ENCODE peak calls at places on chromosomes 12 and 14, in four cellular contexts. Y is NCI-H1092; U is ELF-1; A is natural killer cell treated with Interleukin-12 subunit alpha and Interleukin-12 subunit beta and Interleukin-15 and Interleukin-18, amount 100 ng/mL, for 72 hours. B is an unnamed sample.

GRCh38 chr12:29782285-29782820 is 1.4 kb downstream of the TMTC1 start:
- DNase-seq in Y (peak), A (no peak), U (peak), B (peak)

GRCh38 chr12:15544589-15544988 is 222.3 kb downstream of the PTPRO start:
- DNase-seq in A (no peak), U (no peak), Y (no peak), B (no peak)

GRCh38 chr14:100788517-100789365 is 37.2 kb upstream of the MEG3 start:
- DNase-seq in A (peak), Y (no peak), U (no peak), B (no peak)

GRCh38 chr12:130632582-130633174 is 83.4 kb downstream of the RIMBP2 start:
- DNase-seq in U (no peak), Y (peak), A (no peak), B (no peak)

GRCh38 chr12:74791365-74791764 is 253.7 kb downstream of the ATXN7L3B start:
- DNase-seq in A (no peak), Y (no peak), U (no peak), B (no peak)

GRCh38 chr12:12561305-12562015 is 1.2 kb downstream of the DUSP16 start:
- DNase-seq in Y (peak), U (peak), A (peak), B (peak)

GRCh38 chr12:3744216-3744883 is 8.6 kb downstream of the CRACR2A start:
- DNase-seq in U (no peak), A (no peak), Y (no peak), B (no peak)

GRCh38 chr12:98901189-98901588 is 256.1 kb downstream of the APAF1 start:
- DNase-seq in U (no peak), Y (no peak), A (no peak), B (no peak)

GRCh38 chr12:22477166-22477893 is 67.0 kb downstream of the C2CD5 start:
- DNase-seq in A (no peak), Y (no peak), U (no peak), B (no peak)

GRCh38 chr12:108689314-108690190 is 41.8 kb downstream of the CORO1C start:
- DNase-seq in Y (no peak), A (no peak), U (no peak), B (no peak)

B was measured in H7.